ENCODE peak calls at places on chromosomes 12 and 14, in nine cellular contexts. One of them, this sample, is unnamed.

GRCh38 chr14:92651106-92651792 is 97.2 kb downstream of the LGMN start:
- DNase-seq in AG04450: no peak
- DNase-seq in type B pancreatic cell: no peak
- DNase-seq in Caco-2: no peak
- DNase-seq in choroid plexus epithelial cell: no peak
- DNase-seq in fibroblast of lung: no peak
- DNase-seq in sigmoid colon: no peak
- DNase-seq in Calu3: no peak
- DNase-seq in A549: no peak
- DNase-seq in this sample: no peak

GRCh38 chr12:57909611-57910010 is 31.8 kb upstream of the ATP23 start:
- DNase-seq in type B pancreatic cell: no peak
- DNase-seq in Calu3: no peak
- DNase-seq in sigmoid colon: no peak
- DNase-seq in AG04450: no peak
- DNase-seq in A549: no peak
- DNase-seq in Caco-2: no peak
- DNase-seq in choroid plexus epithelial cell: no peak
- DNase-seq in fibroblast of lung: no peak
- DNase-seq in this sample: no peak

GRCh38 chr12:34166427-34167060 is 144.2 kb downstream of the ALG10 start:
- DNase-seq in fibroblast of lung: no peak
- DNase-seq in AG04450: no peak
- DNase-seq in sigmoid colon: no peak
- DNase-seq in Calu3: no peak
- DNase-seq in A549: no peak
- DNase-seq in type B pancreatic cell: no peak
- DNase-seq in Caco-2: no peak
- DNase-seq in choroid plexus epithelial cell: no peak
- DNase-seq in this sample: no peak

GRCh38 chr14:78752789-78753188 is 582.6 kb downstream of the NRXN3 start:
- DNase-seq in type B pancreatic cell: no peak
- DNase-seq in Calu3: peak
- DNase-seq in sigmoid colon: no peak
- DNase-seq in Caco-2: no peak
- DNase-seq in choroid plexus epithelial cell: no peak
- DNase-seq in AG04450: no peak
- DNase-seq in A549: no peak
- DNase-seq in fibroblast of lung: peak
- DNase-seq in this sample: no peak

GRCh38 chr14:73739899-73740685 is 25.9 kb upstream of the PNMA1 start:
- DNase-seq in choroid plexus epithelial cell: no peak
- DNase-seq in A549: no peak
- DNase-seq in Caco-2: no peak
- DNase-seq in fibroblast of lung: no peak
- DNase-seq in AG04450: no peak
- DNase-seq in type B pancreatic cell: no peak
- DNase-seq in sigmoid colon: peak
- DNase-seq in Calu3: no peak
- DNase-seq in this sample: no peak

GRCh38 chr12:356276-356988 is 32.7 kb downstream of the KDM5A start:
- DNase-seq in A549: no peak
- DNase-seq in Caco-2: no peak
- DNase-seq in fibroblast of lung: peak
- DNase-seq in type B pancreatic cell: no peak
- DNase-seq in choroid plexus epithelial cell: peak
- DNase-seq in Calu3: no peak
- DNase-seq in sigmoid colon: no peak
- DNase-seq in AG04450: no peak
- DNase-seq in this sample: no peak

GRCh38 chr12:27344760-27345159 is 12.1 kb downstream of the BMAL2 start:
- DNase-seq in choroid plexus epithelial cell: no peak
- DNase-seq in Calu3: no peak
- DNase-seq in sigmoid colon: no peak
- DNase-seq in A549: no peak
- DNase-seq in type B pancreatic cell: no peak
- DNase-seq in AG04450: no peak
- DNase-seq in fibroblast of lung: peak
- DNase-seq in Caco-2: no peak
- DNase-seq in this sample: no peak

GRCh38 chr14:62126885-62127478 is 364.8 kb downstream of the SNAPC1 start:
- DNase-seq in Caco-2: no peak
- DNase-seq in A549: peak
- DNase-seq in Calu3: peak
- DNase-seq in AG04450: peak
- DNase-seq in sigmoid colon: no peak
- DNase-seq in type B pancreatic cell: no peak
- DNase-seq in choroid plexus epithelial cell: peak
- DNase-seq in fibroblast of lung: peak
- DNase-seq in this sample: no peak

GRCh38 chr14:65961004-65961403 is 525.2 kb upstream of the CCDC196 start:
- DNase-seq in Caco-2: no peak
- DNase-seq in AG04450: no peak
- DNase-seq in A549: peak
- DNase-seq in choroid plexus epithelial cell: peak
- DNase-seq in sigmoid colon: no peak
- DNase-seq in type B pancreatic cell: no peak
- DNase-seq in fibroblast of lung: peak
- DNase-seq in Calu3: peak
- DNase-seq in this sample: peak

GRCh38 chr12:124888203-124888602 is 24.5 kb upstream of the SCARB1 start:
- DNase-seq in A549: no peak
- DNase-seq in sigmoid colon: no peak
- DNase-seq in choroid plexus epithelial cell: no peak
- DNase-seq in AG04450: no peak
- DNase-seq in Caco-2: no peak
- DNase-seq in Calu3: no peak
- DNase-seq in fibroblast of lung: no peak
- DNase-seq in type B pancreatic cell: no peak
- DNase-seq in this sample: no peak

GRCh38 chr12:68667286-68667685 is 19.5 kb upstream of the NUP107 start:
- DNase-seq in Calu3: no peak
- DNase-seq in A549: no peak
- DNase-seq in type B pancreatic cell: no peak
- DNase-seq in choroid plexus epithelial cell: no peak
- DNase-seq in fibroblast of lung: no peak
- DNase-seq in AG04450: no peak
- DNase-seq in Caco-2: no peak
- DNase-seq in sigmoid colon: no peak
- DNase-seq in this sample: no peak

GRCh38 chr12:48933664-48934311 is 8.5 kb upstream of the FKBP11 start:
- DNase-seq in Caco-2: no peak
- DNase-seq in A549: no peak
- DNase-seq in choroid plexus epithelial cell: no peak
- DNase-seq in Calu3: no peak
- DNase-seq in fibroblast of lung: no peak
- DNase-seq in sigmoid colon: no peak
- DNase-seq in type B pancreatic cell: no peak
- DNase-seq in AG04450: no peak
- DNase-seq in this sample: no peak

GRCh38 chr12:77830502-77830901 is at the start of gene NAV3:
- DNase-seq in type B pancreatic cell: no peak
- DNase-seq in sigmoid colon: no peak
- DNase-seq in choroid plexus epithelial cell: peak
- DNase-seq in AG04450: no peak
- DNase-seq in Calu3: no peak
- DNase-seq in Caco-2: no peak
- DNase-seq in A549: no peak
- DNase-seq in fibroblast of lung: peak
- DNase-seq in this sample: no peak

GRCh38 chr14:90675399-90675798 is 140.8 kb downstream of the TTC7B start:
- DNase-seq in AG04450: no peak
- DNase-seq in fibroblast of lung: peak
- DNase-seq in Caco-2: no peak
- DNase-seq in choroid plexus epithelial cell: no peak
- DNase-seq in type B pancreatic cell: no peak
- DNase-seq in Calu3: no peak
- DNase-seq in A549: no peak
- DNase-seq in sigmoid colon: no peak
- DNase-seq in this sample: no peak

GRCh38 chr12:10554228-10554970 is 48.7 kb downstream of the EIF2S3B start:
- DNase-seq in fibroblast of lung: no peak
- DNase-seq in A549: no peak
- DNase-seq in sigmoid colon: no peak
- DNase-seq in type B pancreatic cell: no peak
- DNase-seq in choroid plexus epithelial cell: peak
- DNase-seq in AG04450: no peak
- DNase-seq in Calu3: no peak
- DNase-seq in Caco-2: no peak
- DNase-seq in this sample: no peak

GRCh38 chr14:67704484-67705089 is 2.9 kb downstream of the RDH12 start:
- DNase-seq in Caco-2: no peak
- DNase-seq in choroid plexus epithelial cell: peak
- DNase-seq in AG04450: no peak
- DNase-seq in sigmoid colon: no peak
- DNase-seq in type B pancreatic cell: no peak
- DNase-seq in fibroblast of lung: peak
- DNase-seq in A549: peak
- DNase-seq in Calu3: peak
- DNase-seq in this sample: no peak

GRCh38 chr12:107014050-107014449 is 27.1 kb upstream of the MTERF2 start:
- DNase-seq in AG04450: no peak
- DNase-seq in A549: peak
- DNase-seq in type B pancreatic cell: no peak
- DNase-seq in fibroblast of lung: no peak
- DNase-seq in sigmoid colon: no peak
- DNase-seq in Calu3: peak
- DNase-seq in choroid plexus epithelial cell: no peak
- DNase-seq in Caco-2: peak
- DNase-seq in this sample: no peak
- TF ChIP-seq CTCF in AG04450: no peak
- TF ChIP-seq CTCF in A549: peak
- TF ChIP-seq CTCF in type B pancreatic cell: no peak
- TF ChIP-seq CTCF in fibroblast of lung: no peak
- TF ChIP-seq CTCF in sigmoid colon: no peak
- TF ChIP-seq CTCF in Calu3: peak
- TF ChIP-seq CTCF in choroid plexus epithelial cell: no peak
- TF ChIP-seq CTCF in Caco-2: peak
- TF ChIP-seq CTCF in this sample: peak

DNA sequence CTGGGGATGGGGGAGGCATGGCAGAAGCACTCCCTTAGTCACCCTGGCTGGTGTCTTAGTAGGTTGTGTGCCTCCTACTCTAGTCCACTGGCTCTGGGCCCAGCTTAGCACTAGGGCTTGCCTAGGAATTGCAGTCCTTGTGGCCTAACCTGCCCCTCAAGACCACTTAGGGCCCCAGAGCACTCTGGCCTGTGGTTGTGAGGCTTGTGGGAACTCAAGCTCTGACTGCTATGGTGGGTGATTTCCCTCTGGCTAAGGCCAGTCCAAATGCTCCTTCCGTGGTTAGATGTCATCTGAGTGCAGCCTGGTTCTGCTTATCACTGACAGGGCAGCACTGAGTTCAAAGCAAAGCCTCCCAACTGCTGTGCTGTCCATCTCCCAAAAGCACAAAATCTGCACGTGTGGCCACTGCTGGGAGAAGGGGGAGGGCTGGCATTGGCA is 20.2 kb downstream of the FGD4 start:
- DNase-seq in fibroblast of lung: peak
- DNase-seq in sigmoid colon: no peak
- DNase-seq in A549: no peak
- DNase-seq in Calu3: no peak
- DNase-seq in AG04450: no peak
- DNase-seq in choroid plexus epithelial cell: peak
- DNase-seq in Caco-2: no peak
- DNase-seq in type B pancreatic cell: no peak
- DNase-seq in this sample: no peak
- TF ChIP-seq CTCF in fibroblast of lung: no peak
- TF ChIP-seq CTCF in sigmoid colon: no peak
- TF ChIP-seq CTCF in A549: no peak
- TF ChIP-seq CTCF in Calu3: no peak
- TF ChIP-seq CTCF in AG04450: no peak
- TF ChIP-seq CTCF in choroid plexus epithelial cell: no peak
- TF ChIP-seq CTCF in Caco-2: no peak
- TF ChIP-seq CTCF in type B pancreatic cell: no peak
- TF ChIP-seq CTCF in this sample: no peak

GRCh38 chr12:56202838-56203237 is 13.6 kb upstream of the SMARCC2 start:
- DNase-seq in sigmoid colon: no peak
- DNase-seq in A549: no peak
- DNase-seq in fibroblast of lung: no peak
- DNase-seq in type B pancreatic cell: no peak
- DNase-seq in choroid plexus epithelial cell: no peak
- DNase-seq in Caco-2: no peak
- DNase-seq in Calu3: no peak
- DNase-seq in AG04450: no peak
- DNase-seq in this sample: no peak

GRCh38 chr12:56204275-56204674 is 15.0 kb upstream of the SMARCC2 start:
- DNase-seq in Calu3: no peak
- DNase-seq in A549: no peak
- DNase-seq in type B pancreatic cell: no peak
- DNase-seq in sigmoid colon: no peak
- DNase-seq in Caco-2: no peak
- DNase-seq in fibroblast of lung: no peak
- DNase-seq in AG04450: no peak
- DNase-seq in choroid plexus epithelial cell: no peak
- DNase-seq in this sample: no peak

GRCh38 chr12:56206373-56207166 is 15.2 kb downstream of the RNF41 start:
- DNase-seq in A549: peak
- DNase-seq in Caco-2: peak
- DNase-seq in fibroblast of lung: peak
- DNase-seq in choroid plexus epithelial cell: peak
- DNase-seq in AG04450: no peak
- DNase-seq in type B pancreatic cell: no peak
- DNase-seq in Calu3: peak
- DNase-seq in sigmoid colon: peak
- DNase-seq in this sample: no peak

GRCh38 chr12:56208014-56208413 is 13.7 kb downstream of the RNF41 start:
- DNase-seq in A549: no peak
- DNase-seq in Caco-2: no peak
- DNase-seq in AG04450: no peak
- DNase-seq in Calu3: no peak
- DNase-seq in fibroblast of lung: no peak
- DNase-seq in sigmoid colon: no peak
- DNase-seq in choroid plexus epithelial cell: no peak
- DNase-seq in type B pancreatic cell: no peak
- DNase-seq in this sample: no peak

DNA sequence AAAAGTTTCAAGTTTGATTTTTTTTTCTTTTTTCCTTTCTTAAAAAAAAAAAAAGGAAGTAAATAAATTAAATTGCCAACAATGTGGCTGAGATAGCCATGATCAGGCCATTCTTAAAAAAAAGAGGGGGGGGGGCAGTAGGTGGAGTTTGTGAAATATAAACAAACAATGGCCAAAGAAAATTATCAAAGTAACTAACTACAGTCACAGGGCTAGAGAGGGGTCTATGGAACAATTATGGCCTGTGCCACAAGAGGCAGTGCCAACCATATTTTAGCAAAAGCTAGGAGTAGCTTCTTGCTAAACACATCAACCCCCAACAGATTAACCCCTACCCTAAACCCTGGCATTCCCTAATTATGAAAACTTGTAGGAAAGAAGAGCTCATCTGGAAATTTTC is 16.2 kb upstream of the SMARCC2 start:
- DNase-seq in AG04450: no peak
- DNase-seq in type B pancreatic cell: no peak
- DNase-seq in fibroblast of lung: no peak
- DNase-seq in choroid plexus epithelial cell: no peak
- DNase-seq in sigmoid colon: no peak
- DNase-seq in Calu3: no peak
- DNase-seq in A549: no peak
- DNase-seq in Caco-2: no peak
- DNase-seq in this sample: no peak
- TF ChIP-seq CTCF in AG04450: peak
- TF ChIP-seq CTCF in type B pancreatic cell: peak
- TF ChIP-seq CTCF in fibroblast of lung: no peak
- TF ChIP-seq CTCF in choroid plexus epithelial cell: peak
- TF ChIP-seq CTCF in sigmoid colon: no peak
- TF ChIP-seq CTCF in Calu3: no peak
- TF ChIP-seq CTCF in A549: no peak
- TF ChIP-seq CTCF in Caco-2: no peak
- TF ChIP-seq CTCF in this sample: peak

GRCh38 chr12:94140556-94140955 is 7.8 kb upstream of the PLXNC1 start:
- DNase-seq in Caco-2: peak
- DNase-seq in AG04450: no peak
- DNase-seq in type B pancreatic cell: no peak
- DNase-seq in sigmoid colon: no peak
- DNase-seq in Calu3: no peak
- DNase-seq in choroid plexus epithelial cell: peak
- DNase-seq in fibroblast of lung: no peak
- DNase-seq in A549: no peak
- DNase-seq in this sample: no peak
- TF ChIP-seq CTCF in Caco-2: no peak
- TF ChIP-seq CTCF in AG04450: peak
- TF ChIP-seq CTCF in type B pancreatic cell: peak
- TF ChIP-seq CTCF in sigmoid colon: no peak
- TF ChIP-seq CTCF in Calu3: no peak
- TF ChIP-seq CTCF in choroid plexus epithelial cell: peak
- TF ChIP-seq CTCF in fibroblast of lung: no peak
- TF ChIP-seq CTCF in A549: peak
- TF ChIP-seq CTCF in this sample: peak